ENCODE peak calls at places on chromosomes 7 and 10, in eight cellular contexts. One of them, this sample, is unnamed.

GRCh38 chr10:101441539-101442455 is 87.8 kb downstream of the BTRC start:
- DNase-seq in HepG2: peak; percentile 73
- DNase-seq in Peyer's patch: no peak
- DNase-seq in neural progenitor cell: peak; percentile 80
- DNase-seq in GM06990: peak; percentile 4
- DNase-seq in NB4: peak; percentile 78
- DNase-seq in fibroblast of lung: peak; percentile 76
- DNase-seq in HL-60: peak; percentile 29
- DNase-seq in this sample: peak; percentile 71

GRCh38 chr10:35612385-35613106 is 7.4 kb downstream of the GJD4 start:
- DNase-seq in HepG2: peak; percentile 80
- DNase-seq in neural progenitor cell: no peak
- DNase-seq in Peyer's patch: no peak
- DNase-seq in NB4: no peak
- DNase-seq in fibroblast of lung: no peak
- DNase-seq in GM06990: no peak
- DNase-seq in HL-60: no peak
- DNase-seq in this sample: no peak

GRCh38 chr7:23020742-23021401 is 6.9 kb upstream of the HYCC1 start:
- DNase-seq in GM06990: no peak
- DNase-seq in fibroblast of lung: peak; percentile 95
- DNase-seq in neural progenitor cell: no peak
- DNase-seq in Peyer's patch: no peak
- DNase-seq in HL-60: no peak
- DNase-seq in NB4: no peak
- DNase-seq in HepG2: no peak
- DNase-seq in this sample: peak; percentile 58

GRCh38 chr10:1824928-1825327 is 87.6 kb upstream of the ADARB2 start:
- DNase-seq in HL-60: no peak
- DNase-seq in NB4: peak; percentile 4
- DNase-seq in fibroblast of lung: no peak
- DNase-seq in GM06990: peak; percentile 25
- DNase-seq in HepG2: no peak
- DNase-seq in neural progenitor cell: no peak
- DNase-seq in Peyer's patch: no peak
- DNase-seq in this sample: no peak

GRCh38 chr10:12252882-12253546 is 57.0 kb downstream of the CDC123 start:
- DNase-seq in GM06990: no peak
- DNase-seq in neural progenitor cell: peak; percentile 56
- DNase-seq in HL-60: no peak
- DNase-seq in Peyer's patch: peak; percentile 60
- DNase-seq in HepG2: no peak
- DNase-seq in fibroblast of lung: no peak
- DNase-seq in NB4: peak; percentile 49
- DNase-seq in this sample: no peak

GRCh38 chr10:131731780-131732630 is 168.8 kb upstream of the PPP2R2D start:
- DNase-seq in NB4: no peak
- DNase-seq in Peyer's patch: no peak
- DNase-seq in HL-60: no peak
- DNase-seq in HepG2: no peak
- DNase-seq in neural progenitor cell: no peak
- DNase-seq in fibroblast of lung: no peak
- DNase-seq in GM06990: no peak
- DNase-seq in this sample: no peak

GRCh38 chr10:89954787-89955566 is 253.6 kb downstream of the KIF20B start:
- DNase-seq in Peyer's patch: no peak
- DNase-seq in fibroblast of lung: no peak
- DNase-seq in GM06990: no peak
- DNase-seq in neural progenitor cell: no peak
- DNase-seq in NB4: no peak
- DNase-seq in HL-60: no peak
- DNase-seq in HepG2: no peak
- DNase-seq in this sample: no peak

GRCh38 chr7:96591900-96592676 is 117.6 kb downstream of the SEM1 start:
- DNase-seq in Peyer's patch: no peak
- DNase-seq in HL-60: no peak
- DNase-seq in neural progenitor cell: peak; percentile 41
- DNase-seq in GM06990: no peak
- DNase-seq in fibroblast of lung: peak; percentile 0
- DNase-seq in HepG2: no peak
- DNase-seq in NB4: no peak
- DNase-seq in this sample: no peak

GRCh38 chr10:48390933-48391845 is 84.7 kb downstream of the MAPK8 start:
- DNase-seq in Peyer's patch: no peak
- DNase-seq in NB4: no peak
- DNase-seq in HepG2: no peak
- DNase-seq in fibroblast of lung: peak; percentile 83
- DNase-seq in GM06990: peak; percentile 13
- DNase-seq in HL-60: no peak
- DNase-seq in neural progenitor cell: no peak
- DNase-seq in this sample: peak; percentile 48

GRCh38 chr7:117110480-117111315 is 157.4 kb downstream of the ST7 start:
- DNase-seq in neural progenitor cell: no peak
- DNase-seq in GM06990: peak; percentile 49
- DNase-seq in HepG2: no peak
- DNase-seq in fibroblast of lung: no peak
- DNase-seq in Peyer's patch: no peak
- DNase-seq in HL-60: no peak
- DNase-seq in NB4: peak; percentile 22
- DNase-seq in this sample: peak; percentile 34

GRCh38 chr10:128571745-128572144 is 445.5 kb upstream of the MKI67 start:
- DNase-seq in fibroblast of lung: no peak
- DNase-seq in Peyer's patch: no peak
- DNase-seq in GM06990: no peak
- DNase-seq in HepG2: no peak
- DNase-seq in HL-60: no peak
- DNase-seq in neural progenitor cell: peak; percentile 18
- DNase-seq in NB4: no peak
- DNase-seq in this sample: no peak

GRCh38 chr7:21011153-21011552 is 224.5 kb upstream of the SP8 start:
- DNase-seq in HL-60: no peak
- DNase-seq in HepG2: no peak
- DNase-seq in GM06990: no peak
- DNase-seq in neural progenitor cell: no peak
- DNase-seq in NB4: no peak
- DNase-seq in Peyer's patch: no peak
- DNase-seq in fibroblast of lung: no peak
- DNase-seq in this sample: no peak

GRCh38 chr7:29588900-29589696 is 25.5 kb downstream of the PRR15 start:
- DNase-seq in HL-60: peak; percentile 58
- DNase-seq in Peyer's patch: no peak
- DNase-seq in NB4: peak; percentile 64
- DNase-seq in neural progenitor cell: peak; percentile 84
- DNase-seq in fibroblast of lung: no peak
- DNase-seq in HepG2: peak; percentile 43
- DNase-seq in GM06990: no peak
- DNase-seq in this sample: peak; percentile 42

GRCh38 chr7:101232141-101232821 is 5.3 kb downstream of the CLDN15 start:
- DNase-seq in fibroblast of lung: no peak
- DNase-seq in NB4: no peak
- DNase-seq in Peyer's patch: no peak
- DNase-seq in neural progenitor cell: peak; percentile 57
- DNase-seq in GM06990: no peak
- DNase-seq in HL-60: no peak
- DNase-seq in HepG2: no peak
- DNase-seq in this sample: no peak

GRCh38 chr10:121667948-121668335 is 69.7 kb upstream of the FGFR2 start:
- DNase-seq in HL-60: no peak
- DNase-seq in Peyer's patch: no peak
- DNase-seq in NB4: no peak
- DNase-seq in HepG2: no peak
- DNase-seq in neural progenitor cell: no peak
- DNase-seq in fibroblast of lung: peak; percentile 75
- DNase-seq in GM06990: no peak
- DNase-seq in this sample: no peak

DNA sequence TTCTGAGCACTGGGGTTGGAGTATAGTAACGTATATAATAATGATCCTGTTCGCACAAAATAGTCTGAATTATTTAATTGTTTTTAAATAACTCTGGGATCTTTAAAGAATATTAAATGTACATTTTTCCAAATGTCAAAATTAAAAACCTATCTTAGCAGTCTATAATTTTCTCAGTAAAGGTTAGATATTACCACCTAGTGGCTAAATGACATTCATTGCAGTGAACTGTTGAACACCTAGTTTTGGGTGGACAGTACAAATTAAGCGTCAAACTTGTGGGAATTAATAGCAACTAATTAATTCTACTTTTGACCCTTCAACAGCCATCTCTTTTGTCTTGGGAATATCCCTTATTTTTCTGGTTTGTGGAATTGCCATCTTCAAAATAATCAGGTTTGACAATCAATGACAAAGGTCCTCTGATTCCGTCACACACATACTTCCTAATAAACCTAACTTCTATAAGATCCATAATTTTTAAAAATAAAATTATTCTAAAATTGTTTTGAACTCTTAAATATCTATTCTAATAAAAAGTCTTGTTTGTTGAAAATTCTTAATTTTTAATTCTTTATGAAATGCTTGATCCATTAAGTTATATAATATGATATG is 165.7 kb downstream of the SEMA3D start:
- DNase-seq in neural progenitor cell: peak; percentile 19
- DNase-seq in Peyer's patch: no peak
- DNase-seq in HepG2: no peak
- DNase-seq in NB4: peak; percentile 14
- DNase-seq in HL-60: no peak
- DNase-seq in fibroblast of lung: no peak
- DNase-seq in GM06990: no peak
- DNase-seq in this sample: peak; percentile 13
- TF ChIP-seq CTCF in neural progenitor cell: peak; percentile 64
- TF ChIP-seq CTCF in Peyer's patch: no peak
- TF ChIP-seq CTCF in HepG2: peak; percentile 31
- TF ChIP-seq CTCF in NB4: peak; percentile 27
- TF ChIP-seq CTCF in HL-60: peak; percentile 38
- TF ChIP-seq CTCF in fibroblast of lung: peak; percentile 56
- TF ChIP-seq CTCF in GM06990: peak; percentile 22
- TF ChIP-seq CTCF in this sample: peak; percentile 59

GRCh38 chr10:130108934-130109604 is 1.6 kb downstream of the C10orf143 start:
- DNase-seq in fibroblast of lung: no peak
- DNase-seq in HepG2: no peak
- DNase-seq in NB4: peak; percentile 36
- DNase-seq in HL-60: no peak
- DNase-seq in Peyer's patch: no peak
- DNase-seq in neural progenitor cell: no peak
- DNase-seq in GM06990: no peak
- DNase-seq in this sample: no peak
- H3K4me3 ChIP-seq in fibroblast of lung: peak overlapping the region; percentile 62
- H3K4me3 ChIP-seq in HepG2: peak overlapping the region; percentile 73
- H3K4me3 ChIP-seq in NB4: peak overlapping the region; percentile 82
- H3K4me3 ChIP-seq in HL-60: peak overlapping the region; percentile 87
- H3K4me3 ChIP-seq in Peyer's patch: peak overlapping the region; percentile 64
- H3K4me3 ChIP-seq in neural progenitor cell: peak overlapping the region; percentile 59
- H3K4me3 ChIP-seq in GM06990: peak overlapping the region; percentile 93
- H3K4me3 ChIP-seq in this sample: peak overlapping the region; percentile 87

GRCh38 chr10:124532106-124532641 is 70.6 kb downstream of the LHPP start:
- DNase-seq in Peyer's patch: no peak
- DNase-seq in HL-60: no peak
- DNase-seq in NB4: peak; percentile 33
- DNase-seq in GM06990: no peak
- DNase-seq in HepG2: peak; percentile 39
- DNase-seq in neural progenitor cell: peak; percentile 69
- DNase-seq in fibroblast of lung: no peak
- DNase-seq in this sample: no peak
- TF ChIP-seq CTCF in Peyer's patch: no peak
- TF ChIP-seq CTCF in HL-60: peak; percentile 24
- TF ChIP-seq CTCF in NB4: peak; percentile 58
- TF ChIP-seq CTCF in GM06990: peak; percentile 25
- TF ChIP-seq CTCF in HepG2: peak; percentile 49
- TF ChIP-seq CTCF in neural progenitor cell: peak; percentile 64
- TF ChIP-seq CTCF in fibroblast of lung: peak; percentile 35
- TF ChIP-seq CTCF in this sample: peak; percentile 27

GRCh38 chr7:152035807-152036206 is 10.3 kb downstream of the GALNT11 start:
- DNase-seq in HL-60: no peak
- DNase-seq in fibroblast of lung: no peak
- DNase-seq in neural progenitor cell: no peak
- DNase-seq in NB4: peak; percentile 48
- DNase-seq in GM06990: no peak
- DNase-seq in Peyer's patch: no peak
- DNase-seq in HepG2: no peak
- DNase-seq in this sample: no peak
- H3K4me3 ChIP-seq in HL-60: no peak overlapping the region
- H3K4me3 ChIP-seq in fibroblast of lung: no peak overlapping the region
- H3K4me3 ChIP-seq in neural progenitor cell: peak overlapping the region; percentile 34
- H3K4me3 ChIP-seq in NB4: peak overlapping the region; percentile 25
- H3K4me3 ChIP-seq in GM06990: no peak overlapping the region
- H3K4me3 ChIP-seq in Peyer's patch: no peak overlapping the region
- H3K4me3 ChIP-seq in HepG2: no peak overlapping the region
- H3K4me3 ChIP-seq in this sample: no peak overlapping the region